ENCODE peak calls at places on chromosomes 5 and 9, in eight cellular contexts. One of them, this sample, is unnamed. For H3K9me3 and H3K4me1, the result is how much of the 10 kb centered on the place peaks cover.

GRCh38 chr9:35470894-35471293 is 19.0 kb upstream of the RUSC2 start:
- DNase-seq in HCT116: no peak
- DNase-seq in A549: no peak
- DNase-seq in body of pancreas: no peak
- DNase-seq in tibial nerve: no peak
- DNase-seq in H1: no peak
- DNase-seq in colonic mucosa: no peak
- DNase-seq in PC-3: peak
- DNase-seq in this sample: no peak

GRCh38 chr9:69097053-69097452 is 61.5 kb downstream of the FXN start:
- DNase-seq in H1: no peak
- DNase-seq in body of pancreas: no peak
- DNase-seq in A549: no peak
- DNase-seq in PC-3: no peak
- DNase-seq in HCT116: no peak
- DNase-seq in colonic mucosa: no peak
- DNase-seq in tibial nerve: no peak
- DNase-seq in this sample: no peak

GRCh38 chr9:30382271-30382670 is 2002.2 kb upstream of the ACO1 start:
- DNase-seq in PC-3: no peak
- DNase-seq in A549: no peak
- DNase-seq in body of pancreas: no peak
- DNase-seq in HCT116: no peak
- DNase-seq in colonic mucosa: no peak
- DNase-seq in H1: no peak
- DNase-seq in tibial nerve: no peak
- DNase-seq in this sample: no peak

GRCh38 chr5:153523831-153524230 is 33.4 kb downstream of the GRIA1 start:
- DNase-seq in colonic mucosa: no peak
- DNase-seq in A549: no peak
- DNase-seq in H1: no peak
- DNase-seq in tibial nerve: peak
- DNase-seq in body of pancreas: peak
- DNase-seq in PC-3: no peak
- DNase-seq in HCT116: no peak
- DNase-seq in this sample: no peak

GRCh38 chr9:112939418-112939817 is 48.7 kb upstream of the SLC46A2 start:
- DNase-seq in tibial nerve: no peak
- DNase-seq in HCT116: no peak
- DNase-seq in colonic mucosa: no peak
- DNase-seq in A549: no peak
- DNase-seq in body of pancreas: no peak
- DNase-seq in H1: no peak
- DNase-seq in PC-3: peak
- DNase-seq in this sample: no peak

GRCh38 chr9:129812385-129812784 is 9.4 kb downstream of the TOR1B start:
- DNase-seq in tibial nerve: no peak
- DNase-seq in body of pancreas: no peak
- DNase-seq in colonic mucosa: peak
- DNase-seq in A549: no peak
- DNase-seq in H1: no peak
- DNase-seq in PC-3: no peak
- DNase-seq in HCT116: no peak
- DNase-seq in this sample: no peak

GRCh38 chr5:180343110-180343845 is 9.9 kb downstream of the GFPT2 start:
- DNase-seq in PC-3: no peak
- DNase-seq in colonic mucosa: no peak
- DNase-seq in HCT116: no peak
- DNase-seq in tibial nerve: no peak
- DNase-seq in A549: no peak
- DNase-seq in H1: peak
- DNase-seq in body of pancreas: no peak
- DNase-seq in this sample: peak

GRCh38 chr9:97527626-97528528 is 26.4 kb downstream of the TMOD1 start:
- DNase-seq in tibial nerve: no peak
- DNase-seq in PC-3: no peak
- DNase-seq in H1: peak
- DNase-seq in colonic mucosa: no peak
- DNase-seq in HCT116: no peak
- DNase-seq in A549: no peak
- DNase-seq in body of pancreas: no peak
- DNase-seq in this sample: no peak

GRCh38 chr5:151051066-151051930 is 29.5 kb downstream of the TNIP1 start:
- DNase-seq in HCT116: peak
- DNase-seq in A549: peak
- DNase-seq in body of pancreas: peak
- DNase-seq in colonic mucosa: peak
- DNase-seq in H1: peak
- DNase-seq in tibial nerve: peak
- DNase-seq in PC-3: peak
- DNase-seq in this sample: peak

GRCh38 chr5:65037845-65038815 is 269.4 kb downstream of the CWC27 start:
- DNase-seq in H1: peak
- DNase-seq in colonic mucosa: peak
- DNase-seq in A549: peak
- DNase-seq in PC-3: peak
- DNase-seq in tibial nerve: no peak
- DNase-seq in body of pancreas: peak
- DNase-seq in HCT116: peak
- DNase-seq in this sample: no peak

GRCh38 chr5:109753279-109753678 is 63.6 kb downstream of the MAN2A1 start:
- DNase-seq in HCT116: no peak
- DNase-seq in H1: no peak
- DNase-seq in PC-3: no peak
- DNase-seq in body of pancreas: no peak
- DNase-seq in A549: no peak
- DNase-seq in tibial nerve: no peak
- DNase-seq in colonic mucosa: no peak
- DNase-seq in this sample: no peak

GRCh38 chr5:137700282-137700680 is 35.6 kb downstream of the KLHL3 start:
- DNase-seq in HCT116: no peak
- DNase-seq in H1: no peak
- DNase-seq in PC-3: no peak
- DNase-seq in tibial nerve: no peak
- DNase-seq in A549: no peak
- DNase-seq in body of pancreas: no peak
- DNase-seq in colonic mucosa: no peak
- DNase-seq in this sample: no peak

GRCh38 chr5:137296213-137296702 is 202.9 kb downstream of the SPOCK1 start:
- DNase-seq in A549: no peak
- DNase-seq in colonic mucosa: no peak
- DNase-seq in HCT116: no peak
- DNase-seq in PC-3: peak
- DNase-seq in tibial nerve: no peak
- DNase-seq in body of pancreas: no peak
- DNase-seq in H1: peak
- DNase-seq in this sample: no peak

GRCh38 chr9:137025120-137025966 is 2.7 kb downstream of the ABCA2 start:
- DNase-seq in A549: no peak
- DNase-seq in body of pancreas: peak
- DNase-seq in H1: no peak
- DNase-seq in tibial nerve: peak
- DNase-seq in colonic mucosa: peak
- DNase-seq in PC-3: no peak
- DNase-seq in HCT116: no peak
- DNase-seq in this sample: no peak

GRCh38 chr9:126667190-126668055 is 53.7 kb downstream of the LMX1B start:
- DNase-seq in HCT116: no peak
- DNase-seq in colonic mucosa: peak
- DNase-seq in tibial nerve: no peak
- DNase-seq in A549: no peak
- DNase-seq in H1: no peak
- DNase-seq in PC-3: no peak
- DNase-seq in body of pancreas: no peak
- DNase-seq in this sample: no peak

GRCh38 chr9:130746434-130747212 is 53.0 kb downstream of the EXOSC2 start:
- DNase-seq in H1: no peak
- DNase-seq in HCT116: no peak
- DNase-seq in tibial nerve: no peak
- DNase-seq in body of pancreas: no peak
- DNase-seq in A549: no peak
- DNase-seq in PC-3: no peak
- DNase-seq in colonic mucosa: no peak
- DNase-seq in this sample: no peak

GRCh38 chr5:472656-473343 is 29.8 kb downstream of the EXOC3 start:
- DNase-seq in body of pancreas: peak
- DNase-seq in HCT116: peak
- DNase-seq in H1: peak
- DNase-seq in tibial nerve: peak
- DNase-seq in colonic mucosa: peak
- DNase-seq in PC-3: peak
- DNase-seq in A549: peak
- DNase-seq in this sample: peak

GRCh38 chr9:125119643-125120286 is 23.6 kb downstream of the SCAI start:
- DNase-seq in HCT116: no peak
- DNase-seq in A549: no peak
- DNase-seq in colonic mucosa: no peak
- DNase-seq in body of pancreas: no peak
- DNase-seq in tibial nerve: no peak
- DNase-seq in H1: no peak
- DNase-seq in PC-3: no peak
- DNase-seq in this sample: no peak

DNA sequence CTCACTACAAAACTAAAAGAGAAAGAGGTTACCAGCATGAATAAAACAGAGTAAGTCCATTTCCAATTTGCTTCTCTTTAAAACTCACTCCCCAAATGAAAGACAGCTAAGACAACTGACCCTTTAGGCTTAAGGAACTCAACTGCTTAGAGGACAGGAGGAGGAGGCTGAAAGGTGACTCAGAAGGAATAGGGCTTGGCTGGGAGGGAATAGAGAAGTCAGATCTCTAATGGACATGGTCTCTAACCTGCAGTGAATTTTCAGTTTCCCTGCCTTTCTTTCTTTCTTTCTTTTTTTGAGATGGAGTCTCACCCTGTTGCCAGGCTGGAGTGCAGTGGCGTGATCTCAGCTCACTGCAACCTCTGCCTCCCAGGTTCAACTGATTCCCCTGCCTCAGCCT is 261.8 kb upstream of the CLINT1 start:
- DNase-seq in H1: no peak
- DNase-seq in tibial nerve: no peak
- DNase-seq in HCT116: no peak
- DNase-seq in PC-3: peak
- DNase-seq in colonic mucosa: no peak
- DNase-seq in body of pancreas: no peak
- DNase-seq in A549: no peak
- DNase-seq in this sample: no peak
- TF ChIP-seq CTCF in H1: no peak
- TF ChIP-seq CTCF in tibial nerve: no peak
- TF ChIP-seq CTCF in HCT116: no peak
- TF ChIP-seq CTCF in PC-3: no peak
- TF ChIP-seq CTCF in colonic mucosa: no peak
- TF ChIP-seq CTCF in body of pancreas: no peak
- TF ChIP-seq CTCF in A549: no peak
- TF ChIP-seq CTCF in this sample: no peak

DNA sequence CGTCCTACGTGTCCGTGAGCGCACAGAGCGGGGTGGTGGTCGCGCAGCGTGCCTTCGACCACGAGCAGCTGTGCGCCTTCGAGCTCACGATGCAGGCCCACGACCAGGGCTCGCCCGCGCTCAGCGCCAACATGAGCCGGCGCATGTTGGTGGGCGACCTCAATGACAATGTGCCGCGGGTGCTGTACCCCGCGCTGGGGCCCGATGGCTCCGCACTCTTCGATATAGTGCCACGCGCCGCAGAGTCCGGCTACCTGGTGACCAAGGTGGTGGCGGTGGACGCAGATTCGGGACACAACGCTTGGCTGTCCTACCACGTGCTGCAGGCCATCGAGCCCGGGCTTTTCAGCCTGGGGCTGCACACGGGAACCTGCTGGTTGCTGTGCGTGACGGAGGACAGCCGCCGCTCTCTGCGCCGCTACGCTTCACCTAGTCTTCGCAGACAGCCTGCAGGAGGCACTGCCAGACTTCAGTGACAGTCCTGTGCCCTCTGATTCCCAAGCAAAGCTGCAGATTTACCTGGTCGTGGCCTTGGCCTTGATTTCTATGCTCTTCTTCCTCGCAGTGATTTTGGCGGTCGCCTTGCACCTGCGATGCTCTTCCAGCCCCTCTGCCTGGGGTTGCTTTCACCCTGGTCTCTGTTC is 2.4 kb upstream of the PCDHGA12 start:
- DNase-seq in A549: no peak
- DNase-seq in body of pancreas: no peak
- DNase-seq in tibial nerve: no peak
- DNase-seq in HCT116: no peak
- DNase-seq in colonic mucosa: no peak
- DNase-seq in PC-3: no peak
- DNase-seq in H1: peak
- DNase-seq in this sample: peak
- H3K9me3 ChIP-seq in A549: half or more
- H3K9me3 ChIP-seq in body of pancreas: under half
- H3K9me3 ChIP-seq in tibial nerve: under half
- H3K9me3 ChIP-seq in HCT116: under half
- H3K9me3 ChIP-seq in colonic mucosa: under half
- H3K9me3 ChIP-seq in PC-3: under half
- H3K9me3 ChIP-seq in H1: under half
- H3K9me3 ChIP-seq in this sample: under half

DNA sequence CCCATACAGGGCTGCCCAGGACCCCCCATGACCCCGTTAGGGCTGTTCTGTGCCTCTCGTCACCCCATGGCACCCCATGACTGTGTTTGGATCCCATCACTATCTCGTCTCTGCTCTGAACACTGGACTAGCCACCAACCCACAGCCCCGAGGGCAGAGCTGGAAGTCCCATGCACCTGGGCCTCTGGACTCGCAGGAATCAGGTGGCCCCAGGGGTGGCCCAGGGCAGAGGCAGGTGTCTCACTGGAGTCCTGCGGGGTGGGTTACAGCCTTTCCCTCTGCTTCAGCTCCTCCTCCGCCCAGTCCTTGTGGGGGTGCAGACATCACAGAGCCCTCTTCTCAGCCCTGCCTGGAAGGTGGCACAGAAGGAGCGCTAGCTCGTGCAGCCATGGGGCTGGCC is 79.7 kb downstream of the COL5A1 start:
- DNase-seq in tibial nerve: no peak
- DNase-seq in PC-3: no peak
- DNase-seq in A549: no peak
- DNase-seq in HCT116: no peak
- DNase-seq in H1: no peak
- DNase-seq in body of pancreas: no peak
- DNase-seq in colonic mucosa: no peak
- DNase-seq in this sample: no peak
- H3K4me1 ChIP-seq in tibial nerve: half or more
- H3K4me1 ChIP-seq in PC-3: under half
- H3K4me1 ChIP-seq in A549: under half
- H3K4me1 ChIP-seq in HCT116: under half
- H3K4me1 ChIP-seq in H1: under half
- H3K4me1 ChIP-seq in body of pancreas: under half
- H3K4me1 ChIP-seq in colonic mucosa: under half
- H3K4me1 ChIP-seq in this sample: under half

DNA sequence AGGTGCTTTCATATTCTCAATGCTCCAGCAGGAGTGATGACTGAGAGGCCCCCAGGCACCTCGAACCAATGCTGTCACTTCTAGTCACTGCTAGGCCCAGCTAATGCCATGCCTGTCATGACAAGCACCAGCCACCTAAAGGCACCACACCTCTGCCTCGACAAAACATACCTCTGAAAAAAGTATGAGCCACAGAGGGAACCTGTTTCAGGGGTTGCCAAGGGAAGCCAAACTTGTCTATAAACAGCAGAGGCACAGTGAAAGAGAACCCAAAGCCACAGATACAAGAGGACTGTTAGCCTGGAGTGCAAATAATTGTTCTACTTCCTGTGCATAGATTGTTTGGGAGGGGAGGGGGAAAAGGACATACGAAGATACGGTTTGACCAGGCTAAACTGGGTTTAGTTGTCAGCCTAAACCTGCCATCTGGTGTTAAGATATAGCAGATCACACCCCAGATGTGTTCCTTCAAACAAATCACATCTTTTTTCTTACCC is 45.9 kb downstream of the BNC2 start:
- DNase-seq in PC-3: peak
- DNase-seq in A549: no peak
- DNase-seq in body of pancreas: no peak
- DNase-seq in colonic mucosa: no peak
- DNase-seq in tibial nerve: no peak
- DNase-seq in HCT116: no peak
- DNase-seq in H1: no peak
- DNase-seq in this sample: no peak
- TF ChIP-seq CTCF in PC-3: peak
- TF ChIP-seq CTCF in A549: peak
- TF ChIP-seq CTCF in body of pancreas: no peak
- TF ChIP-seq CTCF in colonic mucosa: no peak
- TF ChIP-seq CTCF in tibial nerve: no peak
- TF ChIP-seq CTCF in HCT116: no peak
- TF ChIP-seq CTCF in H1: no peak
- TF ChIP-seq CTCF in this sample: no peak

This sample was measured in left lung.